ENCODE peak calls at places on chromosome 7, in four cellular contexts. Z, V, H and E are unnamed samples.

GRCh38 chr7:91512958-91513357 is 248.7 kb downstream of the FZD1 start:
- DNase-seq in Z (no peak), V (no peak), H (peak; percentile 33), E (no peak)

GRCh38 chr7:43876266-43876665 is 6.9 kb upstream of the MRPS24 start:
- DNase-seq in Z (no peak), V (no peak), H (no peak), E (no peak)

GRCh38 chr7:36129048-36129534 is 24.0 kb upstream of the EEPD1 start:
- DNase-seq in Z (peak; percentile 27), V (no peak), H (peak; percentile 84), E (no peak)

GRCh38 chr7:142024547-142024946 is 28.9 kb downstream of the MGAM start:
- DNase-seq in Z (no peak), V (no peak), H (peak; percentile 7), E (no peak)

GRCh38 chr7:156964971-156965370 is 15.5 kb downstream of the NOM1 start:
- DNase-seq in Z (no peak), V (no peak), H (no peak), E (no peak)

GRCh38 chr7:49243521-49243920 is 319.2 kb downstream of the CDC14C start:
- DNase-seq in Z (no peak), V (no peak), H (no peak), E (no peak)

GRCh38 chr7:81232084-81232799 is 313.4 kb upstream of the SEMA3C start:
- DNase-seq in Z (no peak), V (no peak), H (no peak), E (no peak)

GRCh38 chr7:70570961-70571360 is 561.0 kb upstream of the GALNT17 start:
- DNase-seq in Z (no peak), V (no peak), H (no peak), E (no peak)

GRCh38 chr7:44985033-44985695 is 6.3 kb upstream of the MYO1G start:
- DNase-seq in Z (no peak), V (no peak), H (no peak), E (no peak)

GRCh38 chr7:131483586-131483985 is 72.8 kb downstream of the PODXL start:
- DNase-seq in Z (no peak), V (no peak), H (no peak), E (no peak)

GRCh38 chr7:130734525-130735272 is 692 bp upstream of the KLF14 start:
- DNase-seq in Z (no peak), V (no peak), H (peak; percentile 13), E (no peak)

GRCh38 chr7:55192718-55193117 is 172.4 kb upstream of the LANCL2 start:
- DNase-seq in Z (no peak), V (no peak), H (peak; percentile 91), E (no peak)

GRCh38 chr7:31102973-31103850 is 51.1 kb downstream of the ADCYAP1R1 start:
- DNase-seq in Z (no peak), V (no peak), H (no peak), E (no peak)

GRCh38 chr7:109745677-109746410 is 1176.2 kb downstream of the DNAJB9 start:
- DNase-seq in Z (no peak), V (no peak), H (no peak), E (no peak)

GRCh38 chr7:127876393-127876792 is 154.8 kb downstream of the LRRC4 start:
- DNase-seq in Z (no peak), V (no peak), H (peak; percentile 68), E (no peak)

GRCh38 chr7:141483044-141483443 is 68.2 kb upstream of the AGK start:
- DNase-seq in Z (no peak), V (no peak), H (peak; percentile 25), E (no peak)

GRCh38 chr7:157683251-157684156 is 346.7 kb downstream of the DNAJB6 start:
- DNase-seq in Z (no peak), V (no peak), H (no peak), E (no peak)

GRCh38 chr7:69078997-69079769 is 519.1 kb upstream of the AUTS2 start:
- DNase-seq in Z (peak; percentile 32), V (no peak), H (peak; percentile 0), E (no peak)

GRCh38 chr7:128904381-128905197 is 5.9 kb downstream of the KCP start:
- DNase-seq in Z (no peak), V (no peak), H (peak; percentile 57), E (no peak)

GRCh38 chr7:77904252-77904651 is 105.7 kb downstream of the PHTF2 start:
- DNase-seq in Z (no peak), V (no peak), H (no peak), E (no peak)

GRCh38 chr7:77907281-77907680 is 108.7 kb downstream of the PHTF2 start:
- DNase-seq in Z (no peak), V (no peak), H (no peak), E (no peak)

GRCh38 chr7:77908664-77909063 is 110.1 kb downstream of the PHTF2 start:
- DNase-seq in Z (no peak), V (no peak), H (no peak), E (no peak)

GRCh38 chr7:77903597-77903996 is 105.0 kb downstream of the PHTF2 start:
- DNase-seq in Z (no peak), V (no peak), H (peak; percentile 24), E (no peak)
- TF ChIP-seq CTCF in Z (no peak), V (peak; percentile 16), H (peak; percentile 29), E (peak; percentile 26)

GRCh38 chr7:768881-769504 is 41.9 kb upstream of the PRKAR1B start:
- DNase-seq in Z (no peak), V (peak; percentile 10), H (peak; percentile 80), E (peak; percentile 75)
- TF ChIP-seq CTCF in Z (no peak), V (peak; percentile 48), H (peak; percentile 13), E (peak; percentile 15)

GRCh38 chr7:17061443-17061842 is 179.7 kb upstream of the AGR3 start:
- DNase-seq in Z (no peak), V (no peak), H (no peak), E (no peak)

GRCh38 chr7:17057143-17057509 is 175.3 kb upstream of the AGR3 start:
- DNase-seq in Z (no peak), V (no peak), H (no peak), E (no peak)

GRCh38 chr7:17060051-17060450 is 178.3 kb upstream of the AGR3 start:
- DNase-seq in Z (no peak), V (no peak), H (no peak), E (no peak)

GRCh38 chr7:17058568-17058967 is 176.8 kb upstream of the AGR3 start:
- DNase-seq in Z (no peak), V (no peak), H (peak; percentile 58), E (no peak)

DNA sequence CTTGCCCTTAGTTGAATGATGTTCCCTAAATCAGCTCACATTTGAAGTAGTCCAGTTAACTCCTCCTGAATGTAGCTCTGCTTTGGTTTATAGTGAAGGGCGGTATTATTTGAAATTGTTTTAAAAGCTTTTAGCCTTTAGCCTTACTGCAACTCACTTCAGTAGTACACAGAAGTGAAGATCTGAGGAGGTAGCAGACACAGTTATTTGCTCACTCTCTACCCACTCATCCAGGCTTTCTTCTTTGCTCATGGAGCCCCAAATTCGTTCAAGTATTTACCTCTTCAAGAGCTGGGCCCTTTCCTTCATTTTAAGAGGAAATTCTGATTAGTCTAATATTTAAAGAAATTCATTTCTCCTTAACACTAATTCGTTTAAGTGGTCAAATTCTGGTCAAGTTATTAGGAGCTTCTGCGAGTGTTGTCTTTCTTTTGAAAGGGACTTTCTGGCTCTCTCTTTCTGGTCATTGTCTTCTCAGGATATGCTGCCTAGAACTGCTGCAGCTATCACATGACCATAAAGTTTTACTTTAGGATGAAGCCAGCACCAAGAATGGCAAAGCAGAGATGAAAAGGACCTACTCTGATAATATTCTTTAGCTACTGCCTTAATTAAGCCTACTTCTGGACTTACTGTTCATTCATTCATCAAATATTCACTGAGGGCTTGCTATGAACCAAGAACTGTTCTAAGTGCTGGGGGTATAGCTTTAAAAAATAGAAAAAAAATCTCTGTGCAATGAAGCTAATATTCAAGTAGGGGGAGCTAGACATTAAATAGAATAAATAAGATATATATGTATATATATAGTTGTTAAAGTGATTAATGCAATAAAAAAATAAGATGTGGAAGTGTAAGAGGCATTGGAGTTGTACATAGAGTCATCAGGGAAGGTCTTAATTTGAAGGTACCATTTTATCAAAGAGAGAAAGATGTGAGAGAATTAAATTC is 180.9 kb upstream of the AGR3 start:
- DNase-seq in Z (no peak), V (no peak), H (peak; percentile 29), E (no peak)
- TF ChIP-seq CTCF in Z (no peak), V (no peak), H (peak; percentile 41), E (no peak)

GRCh38 chr7:134694299-134694698 is 47.6 kb downstream of the BPGM start:
- DNase-seq in Z (no peak), V (no peak), H (no peak), E (no peak)
- TF ChIP-seq CTCF in Z (no peak), V (peak; percentile 80), H (peak; percentile 35), E (no peak)

DNA sequence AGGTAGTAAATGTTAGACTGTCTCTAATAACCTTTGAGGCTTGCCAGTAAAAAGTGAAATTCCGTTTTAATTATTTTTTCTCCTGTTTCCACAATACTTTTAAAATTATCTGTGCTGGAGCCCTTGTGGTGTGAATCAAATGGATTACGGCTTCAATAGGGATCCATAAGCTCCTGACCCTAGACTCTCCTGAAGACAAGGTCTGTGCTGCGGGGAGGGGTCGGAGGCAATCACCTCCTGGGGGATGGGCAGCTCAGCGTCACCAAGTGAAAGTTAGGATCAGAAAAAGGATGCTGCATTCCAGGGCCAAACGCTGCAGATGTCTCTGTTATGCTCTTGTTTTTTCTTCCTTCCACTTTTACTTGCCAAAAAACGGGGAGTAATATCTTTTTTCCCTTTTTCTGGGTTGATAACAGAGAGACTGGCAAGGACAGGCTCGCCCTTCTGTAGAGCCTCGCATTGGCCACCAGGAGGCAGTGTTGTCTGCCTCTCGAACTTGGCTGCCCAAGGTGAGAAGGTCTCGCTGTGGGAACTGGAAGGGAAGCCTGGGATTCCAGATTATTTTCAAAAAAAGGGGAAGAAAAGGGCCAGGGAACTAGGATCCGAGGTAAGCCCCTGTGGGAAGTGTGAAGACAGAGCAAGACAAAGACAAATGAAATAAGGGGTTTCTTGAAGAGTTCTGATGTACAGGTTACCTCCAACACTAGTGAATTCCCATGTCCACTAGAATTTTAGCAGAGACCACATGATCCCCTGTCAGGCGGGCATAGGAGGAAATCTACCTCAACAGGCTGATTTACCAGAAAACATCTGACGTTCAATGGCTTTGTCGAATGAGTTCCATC is 621.9 kb downstream of the ACTR3B start:
- DNase-seq in Z (peak; percentile 16), V (peak; percentile 25), H (no peak), E (no peak)
- TF ChIP-seq CTCF in Z (peak; percentile 82), V (peak; percentile 82), H (peak; percentile 23), E (peak; percentile 64)

GRCh38 chr7:106959753-106960152 is 84.8 kb upstream of the PRKAR2B start:
- DNase-seq in Z (peak; percentile 7), V (no peak), H (no peak), E (no peak)
- TF ChIP-seq CTCF in Z (no peak), V (peak; percentile 69), H (no peak), E (no peak)

GRCh38 chr7:78516450-78516849 is 717.9 kb downstream of the PHTF2 start:
- DNase-seq in Z (no peak), V (no peak), H (no peak), E (no peak)

GRCh38 chr7:78514653-78515052 is 716.1 kb downstream of the PHTF2 start:
- DNase-seq in Z (no peak), V (no peak), H (no peak), E (no peak)

GRCh38 chr7:78510580-78511188 is 712.1 kb downstream of the PHTF2 start:
- DNase-seq in Z (peak; percentile 41), V (peak; percentile 41), H (peak; percentile 52), E (peak; percentile 7)
- TF ChIP-seq CTCF in Z (peak; percentile 69), V (peak; percentile 10), H (peak; percentile 89), E (peak; percentile 46)